ENCODE peak calls at places on chromosomes 13 and 19, in seven cellular contexts. Q, T, B, L, Y, O and D are unnamed samples.

GRCh38 chr19:46791944-46792343 is 3.5 kb upstream of the SLC1A5 start:
- DNase-seq in Q (peak), T (peak), B (no peak), L (no peak), Y (no peak), O (no peak), D (peak)

GRCh38 chr19:14381689-14382474 is 638 bp downstream of the ADGRE5 start:
- DNase-seq in Q (peak), T (peak), B (peak), L (peak), Y (peak), O (no peak), D (peak)

GRCh38 chr13:22114630-22115311 is 443.9 kb downstream of the FGF9 start:
- DNase-seq in Q (peak), T (peak), B (no peak), L (no peak), Y (no peak), O (no peak), D (peak)

GRCh38 chr19:11963566-11964355 is 1.1 kb upstream of the ZNF763 start:
- DNase-seq in Q (peak), T (peak), B (peak), L (peak), Y (peak), O (no peak), D (peak)

GRCh38 chr13:48532146-48532472 is 771 bp downstream of the RCBTB2 start:
- DNase-seq in Q (no peak), T (no peak), B (no peak), L (no peak), Y (no peak), O (peak), D (no peak)

GRCh38 chr13:111573362-111573761 is 252.9 kb downstream of the TEX29 start:
- DNase-seq in Q (no peak), T (no peak), B (no peak), L (no peak), Y (no peak), O (no peak), D (no peak)

GRCh38 chr19:49333426-49334288 is 1.5 kb upstream of the CD37 start:
- DNase-seq in Q (peak), T (peak), B (no peak), L (no peak), Y (no peak), O (no peak), D (peak)

GRCh38 chr13:49585220-49586157 is at the start of gene RCBTB1:
- DNase-seq in Q (peak), T (peak), B (peak), L (peak), Y (peak), O (no peak), D (peak)

GRCh38 chr13:113489549-113490495 is 689 bp downstream of the DCUN1D2 start:
- DNase-seq in Q (no peak), T (peak), B (peak), L (peak), Y (no peak), O (no peak), D (peak)

GRCh38 chr19:8196271-8196908 is 12.8 kb upstream of the CERS4 start:
- DNase-seq in Q (no peak), T (no peak), B (no peak), L (no peak), Y (no peak), O (no peak), D (no peak)

GRCh38 chr13:113903361-113903760 is 39.5 kb upstream of the GAS6 start:
- DNase-seq in Q (no peak), T (no peak), B (no peak), L (no peak), Y (peak), O (no peak), D (no peak)

GRCh38 chr13:33033361-33033812 is 17.2 kb downstream of the KL start:
- DNase-seq in Q (peak), T (peak), B (no peak), L (no peak), Y (no peak), O (no peak), D (no peak)

GRCh38 chr19:11578342-11579142 is 1.1 kb upstream of the ACP5 start:
- DNase-seq in Q (no peak), T (peak), B (no peak), L (peak), Y (peak), O (no peak), D (peak)

GRCh38 chr13:51396352-51396751 is 56.5 kb downstream of the INTS6 start:
- DNase-seq in Q (no peak), T (no peak), B (no peak), L (no peak), Y (no peak), O (no peak), D (no peak)

GRCh38 chr13:45441633-45442032 is 23.1 kb upstream of the COG3 start:
- DNase-seq in Q (peak), T (no peak), B (peak), L (no peak), Y (no peak), O (no peak), D (no peak)

GRCh38 chr19:19630062-19630414 is 2.0 kb upstream of the LPAR2 start:
- DNase-seq in Q (no peak), T (no peak), B (no peak), L (no peak), Y (no peak), O (no peak), D (no peak)

GRCh38 chr19:2770055-2771013 is 12.7 kb downstream of the SGTA start:
- DNase-seq in Q (no peak), T (no peak), B (no peak), L (peak), Y (peak), O (no peak), D (no peak)

GRCh38 chr19:51590441-51590840 is 19.4 kb downstream of the ZNF175 start:
- DNase-seq in Q (no peak), T (no peak), B (no peak), L (no peak), Y (no peak), O (no peak), D (no peak)

GRCh38 chr19:35352448-35353304 is 5.0 kb downstream of the FFAR1 start:
- DNase-seq in Q (peak), T (peak), B (peak), L (peak), Y (peak), O (peak), D (peak)

GRCh38 chr19:18059902-18060301 is 26.8 kb downstream of the IL12RB1 start:
- DNase-seq in Q (no peak), T (no peak), B (no peak), L (no peak), Y (no peak), O (no peak), D (no peak)

GRCh38 chr19:50432658-50433057 is at the start of gene MYBPC2:
- DNase-seq in Q (no peak), T (no peak), B (no peak), L (no peak), Y (no peak), O (no peak), D (no peak)

GRCh38 chr13:58999851-59000250 is 1163.9 kb downstream of the DIAPH3 start:
- DNase-seq in Q (no peak), T (no peak), B (no peak), L (no peak), Y (no peak), O (no peak), D (no peak)

GRCh38 chr19:11964858-11965645 is at the start of gene ZNF763:
- DNase-seq in Q (peak), T (peak), B (peak), L (peak), Y (peak), O (no peak), D (peak)

GRCh38 chr13:32022292-32022691 is 9.3 kb upstream of the FRY start:
- DNase-seq in Q (no peak), T (no peak), B (no peak), L (peak), Y (peak), O (no peak), D (no peak)

GRCh38 chr13:54449922-54450321 is 1421.3 kb downstream of the OLFM4 start:
- DNase-seq in Q (no peak), T (no peak), B (peak), L (no peak), Y (no peak), O (no peak), D (no peak)

GRCh38 chr13:109135018-109135417 is 505.6 kb downstream of the MYO16 start:
- DNase-seq in Q (peak), T (no peak), B (no peak), L (no peak), Y (no peak), O (no peak), D (no peak)

GRCh38 chr19:46812898-46813569 is 24.6 kb upstream of the SLC1A5 start:
- DNase-seq in Q (no peak), T (no peak), B (no peak), L (no peak), Y (peak), O (no peak), D (no peak)

GRCh38 chr13:26485288-26485687 is 72.2 kb upstream of the WASF3 start:
- DNase-seq in Q (no peak), T (no peak), B (no peak), L (no peak), Y (no peak), O (no peak), D (no peak)

GRCh38 chr13:50179977-50180376 is 164.7 kb downstream of the KCNRG start:
- DNase-seq in Q (no peak), T (no peak), B (no peak), L (no peak), Y (no peak), O (no peak), D (no peak)

GRCh38 chr19:31318790-31319189 is 30.4 kb downstream of the TSHZ3 start:
- DNase-seq in Q (no peak), T (no peak), B (no peak), L (no peak), Y (no peak), O (no peak), D (no peak)

GRCh38 chr19:48444933-48445194 is 919 bp upstream of the GRWD1 start:
- DNase-seq in Q (no peak), T (no peak), B (no peak), L (no peak), Y (no peak), O (no peak), D (peak)

GRCh38 chr19:18417250-18418033 is 1.8 kb upstream of the SSBP4 start:
- DNase-seq in Q (no peak), T (no peak), B (no peak), L (peak), Y (peak), O (no peak), D (no peak)

GRCh38 chr13:92272177-92272576 is 873.8 kb downstream of the GPC5 start:
- DNase-seq in Q (no peak), T (no peak), B (no peak), L (no peak), Y (no peak), O (no peak), D (no peak)

GRCh38 chr19:57903298-57904174 is 12.9 kb downstream of the ZNF417 start:
- DNase-seq in Q (peak), T (no peak), B (peak), L (no peak), Y (no peak), O (no peak), D (peak)

GRCh38 chr19:1041272-1041834 is 1.4 kb downstream of the ABCA7 start:
- DNase-seq in Q (no peak), T (no peak), B (no peak), L (no peak), Y (no peak), O (no peak), D (no peak)

GRCh38 chr13:74641586-74641985 is 507.4 kb upstream of the KLF12 start:
- DNase-seq in Q (no peak), T (no peak), B (no peak), L (no peak), Y (no peak), O (no peak), D (no peak)

GRCh38 chr19:23118400-23118799 is 1.6 kb downstream of the ZNF730 start:
- DNase-seq in Q (no peak), T (no peak), B (no peak), L (no peak), Y (no peak), O (no peak), D (no peak)